ENCODE peak calls at places on chromosomes 5 and 9, in seven cellular contexts. One of them, this sample, is unnamed.

GRCh38 chr9:91978739-91979414 is 28.8 kb upstream of the ROR2 start:
- DNase-seq in kidney: no peak
- DNase-seq in mucosa of gallbladder: no peak
- DNase-seq in stimulated activated CD4-positive, alpha-beta T cell treated with anti-CD3 and anti-CD28 coated beads, Interleukin-4, amount 100 ng/mL, for 4 hours: no peak
- DNase-seq in DMS53: peak
- DNase-seq in head of caudate nucleus: no peak
- DNase-seq in activated effector memory CD4-positive, alpha-beta T cell treated with Interleukin-2 at 50 U/mL for 16 hours: no peak
- DNase-seq in this sample: peak

GRCh38 chr5:175572922-175573321 is 84.9 kb upstream of the HRH2 start:
- DNase-seq in stimulated activated CD4-positive, alpha-beta T cell treated with anti-CD3 and anti-CD28 coated beads, Interleukin-4, amount 100 ng/mL, for 4 hours: no peak
- DNase-seq in kidney: no peak
- DNase-seq in head of caudate nucleus: no peak
- DNase-seq in mucosa of gallbladder: no peak
- DNase-seq in activated effector memory CD4-positive, alpha-beta T cell treated with Interleukin-2 at 50 U/mL for 16 hours: no peak
- DNase-seq in DMS53: no peak
- DNase-seq in this sample: peak

GRCh38 chr5:135029468-135030122 is 4.4 kb downstream of the PITX1 start:
- DNase-seq in head of caudate nucleus: no peak
- DNase-seq in kidney: no peak
- DNase-seq in DMS53: no peak
- DNase-seq in activated effector memory CD4-positive, alpha-beta T cell treated with Interleukin-2 at 50 U/mL for 16 hours: no peak
- DNase-seq in stimulated activated CD4-positive, alpha-beta T cell treated with anti-CD3 and anti-CD28 coated beads, Interleukin-4, amount 100 ng/mL, for 4 hours: no peak
- DNase-seq in mucosa of gallbladder: no peak
- DNase-seq in this sample: no peak

GRCh38 chr9:137387034-137387890 is 35.7 kb downstream of the EXD3 start:
- DNase-seq in activated effector memory CD4-positive, alpha-beta T cell treated with Interleukin-2 at 50 U/mL for 16 hours: peak
- DNase-seq in DMS53: no peak
- DNase-seq in head of caudate nucleus: no peak
- DNase-seq in mucosa of gallbladder: no peak
- DNase-seq in kidney: peak
- DNase-seq in stimulated activated CD4-positive, alpha-beta T cell treated with anti-CD3 and anti-CD28 coated beads, Interleukin-4, amount 100 ng/mL, for 4 hours: no peak
- DNase-seq in this sample: no peak

GRCh38 chr9:134670042-134670525 is 28.5 kb downstream of the COL5A1 start:
- DNase-seq in stimulated activated CD4-positive, alpha-beta T cell treated with anti-CD3 and anti-CD28 coated beads, Interleukin-4, amount 100 ng/mL, for 4 hours: no peak
- DNase-seq in mucosa of gallbladder: no peak
- DNase-seq in activated effector memory CD4-positive, alpha-beta T cell treated with Interleukin-2 at 50 U/mL for 16 hours: no peak
- DNase-seq in kidney: no peak
- DNase-seq in head of caudate nucleus: no peak
- DNase-seq in DMS53: no peak
- DNase-seq in this sample: peak

GRCh38 chr5:174090147-174090546 is 44.6 kb downstream of the NSG2 start:
- DNase-seq in DMS53: no peak
- DNase-seq in kidney: no peak
- DNase-seq in stimulated activated CD4-positive, alpha-beta T cell treated with anti-CD3 and anti-CD28 coated beads, Interleukin-4, amount 100 ng/mL, for 4 hours: no peak
- DNase-seq in activated effector memory CD4-positive, alpha-beta T cell treated with Interleukin-2 at 50 U/mL for 16 hours: no peak
- DNase-seq in head of caudate nucleus: no peak
- DNase-seq in mucosa of gallbladder: no peak
- DNase-seq in this sample: no peak

GRCh38 chr5:69129413-69129812 is 35.6 kb downstream of the SLC30A5 start:
- DNase-seq in activated effector memory CD4-positive, alpha-beta T cell treated with Interleukin-2 at 50 U/mL for 16 hours: no peak
- DNase-seq in kidney: no peak
- DNase-seq in stimulated activated CD4-positive, alpha-beta T cell treated with anti-CD3 and anti-CD28 coated beads, Interleukin-4, amount 100 ng/mL, for 4 hours: no peak
- DNase-seq in head of caudate nucleus: no peak
- DNase-seq in DMS53: peak
- DNase-seq in mucosa of gallbladder: no peak
- DNase-seq in this sample: peak

GRCh38 chr5:149434162-149435014 is 55.3 kb upstream of the IL17B start:
- DNase-seq in mucosa of gallbladder: no peak
- DNase-seq in DMS53: peak
- DNase-seq in kidney: no peak
- DNase-seq in stimulated activated CD4-positive, alpha-beta T cell treated with anti-CD3 and anti-CD28 coated beads, Interleukin-4, amount 100 ng/mL, for 4 hours: peak
- DNase-seq in head of caudate nucleus: peak
- DNase-seq in activated effector memory CD4-positive, alpha-beta T cell treated with Interleukin-2 at 50 U/mL for 16 hours: peak
- DNase-seq in this sample: peak

GRCh38 chr5:119344231-119344630 is 11.6 kb upstream of the TNFAIP8 start:
- DNase-seq in stimulated activated CD4-positive, alpha-beta T cell treated with anti-CD3 and anti-CD28 coated beads, Interleukin-4, amount 100 ng/mL, for 4 hours: no peak
- DNase-seq in activated effector memory CD4-positive, alpha-beta T cell treated with Interleukin-2 at 50 U/mL for 16 hours: no peak
- DNase-seq in kidney: no peak
- DNase-seq in DMS53: no peak
- DNase-seq in mucosa of gallbladder: no peak
- DNase-seq in head of caudate nucleus: no peak
- DNase-seq in this sample: no peak

GRCh38 chr9:73151653-73152382 is at the start of gene ANXA1:
- DNase-seq in kidney: no peak
- DNase-seq in DMS53: peak
- DNase-seq in activated effector memory CD4-positive, alpha-beta T cell treated with Interleukin-2 at 50 U/mL for 16 hours: no peak
- DNase-seq in stimulated activated CD4-positive, alpha-beta T cell treated with anti-CD3 and anti-CD28 coated beads, Interleukin-4, amount 100 ng/mL, for 4 hours: no peak
- DNase-seq in head of caudate nucleus: no peak
- DNase-seq in mucosa of gallbladder: no peak
- DNase-seq in this sample: peak

GRCh38 chr9:130343445-130343918 is 77.9 kb downstream of the HMCN2 start:
- DNase-seq in activated effector memory CD4-positive, alpha-beta T cell treated with Interleukin-2 at 50 U/mL for 16 hours: no peak
- DNase-seq in kidney: peak
- DNase-seq in DMS53: peak
- DNase-seq in mucosa of gallbladder: no peak
- DNase-seq in stimulated activated CD4-positive, alpha-beta T cell treated with anti-CD3 and anti-CD28 coated beads, Interleukin-4, amount 100 ng/mL, for 4 hours: peak
- DNase-seq in head of caudate nucleus: no peak
- DNase-seq in this sample: no peak

GRCh38 chr9:114467226-114467750 is 38.0 kb downstream of the WHRN start:
- DNase-seq in stimulated activated CD4-positive, alpha-beta T cell treated with anti-CD3 and anti-CD28 coated beads, Interleukin-4, amount 100 ng/mL, for 4 hours: no peak
- DNase-seq in DMS53: no peak
- DNase-seq in mucosa of gallbladder: no peak
- DNase-seq in activated effector memory CD4-positive, alpha-beta T cell treated with Interleukin-2 at 50 U/mL for 16 hours: no peak
- DNase-seq in kidney: no peak
- DNase-seq in head of caudate nucleus: no peak
- DNase-seq in this sample: no peak

GRCh38 chr9:90881648-90882047 is 80.0 kb downstream of the SYK start:
- DNase-seq in activated effector memory CD4-positive, alpha-beta T cell treated with Interleukin-2 at 50 U/mL for 16 hours: no peak
- DNase-seq in head of caudate nucleus: no peak
- DNase-seq in stimulated activated CD4-positive, alpha-beta T cell treated with anti-CD3 and anti-CD28 coated beads, Interleukin-4, amount 100 ng/mL, for 4 hours: no peak
- DNase-seq in mucosa of gallbladder: no peak
- DNase-seq in kidney: no peak
- DNase-seq in DMS53: peak
- DNase-seq in this sample: no peak

GRCh38 chr5:160054831-160055230 is 45.9 kb downstream of the TTC1 start:
- DNase-seq in DMS53: peak
- DNase-seq in kidney: no peak
- DNase-seq in mucosa of gallbladder: no peak
- DNase-seq in stimulated activated CD4-positive, alpha-beta T cell treated with anti-CD3 and anti-CD28 coated beads, Interleukin-4, amount 100 ng/mL, for 4 hours: no peak
- DNase-seq in head of caudate nucleus: no peak
- DNase-seq in activated effector memory CD4-positive, alpha-beta T cell treated with Interleukin-2 at 50 U/mL for 16 hours: no peak
- DNase-seq in this sample: peak

GRCh38 chr9:91834740-91835139 is 115.3 kb downstream of the ROR2 start:
- DNase-seq in stimulated activated CD4-positive, alpha-beta T cell treated with anti-CD3 and anti-CD28 coated beads, Interleukin-4, amount 100 ng/mL, for 4 hours: no peak
- DNase-seq in kidney: no peak
- DNase-seq in activated effector memory CD4-positive, alpha-beta T cell treated with Interleukin-2 at 50 U/mL for 16 hours: no peak
- DNase-seq in DMS53: no peak
- DNase-seq in head of caudate nucleus: no peak
- DNase-seq in mucosa of gallbladder: no peak
- DNase-seq in this sample: no peak

GRCh38 chr5:116480894-116481510 is 93.6 kb downstream of the SEMA6A start:
- DNase-seq in mucosa of gallbladder: no peak
- DNase-seq in DMS53: no peak
- DNase-seq in head of caudate nucleus: no peak
- DNase-seq in stimulated activated CD4-positive, alpha-beta T cell treated with anti-CD3 and anti-CD28 coated beads, Interleukin-4, amount 100 ng/mL, for 4 hours: no peak
- DNase-seq in kidney: no peak
- DNase-seq in activated effector memory CD4-positive, alpha-beta T cell treated with Interleukin-2 at 50 U/mL for 16 hours: no peak
- DNase-seq in this sample: no peak

GRCh38 chr9:109604036-109604600 is 106.0 kb upstream of the PTPN3 start:
- DNase-seq in activated effector memory CD4-positive, alpha-beta T cell treated with Interleukin-2 at 50 U/mL for 16 hours: no peak
- DNase-seq in stimulated activated CD4-positive, alpha-beta T cell treated with anti-CD3 and anti-CD28 coated beads, Interleukin-4, amount 100 ng/mL, for 4 hours: no peak
- DNase-seq in DMS53: no peak
- DNase-seq in kidney: no peak
- DNase-seq in mucosa of gallbladder: no peak
- DNase-seq in head of caudate nucleus: no peak
- DNase-seq in this sample: no peak

GRCh38 chr9:69186841-69187611 is 12.9 kb downstream of the TJP2 start:
- DNase-seq in head of caudate nucleus: no peak
- DNase-seq in DMS53: no peak
- DNase-seq in stimulated activated CD4-positive, alpha-beta T cell treated with anti-CD3 and anti-CD28 coated beads, Interleukin-4, amount 100 ng/mL, for 4 hours: no peak
- DNase-seq in activated effector memory CD4-positive, alpha-beta T cell treated with Interleukin-2 at 50 U/mL for 16 hours: no peak
- DNase-seq in kidney: no peak
- DNase-seq in mucosa of gallbladder: no peak
- DNase-seq in this sample: peak

GRCh38 chr5:170120576-170120975 is 14.9 kb downstream of the FOXI1 start:
- DNase-seq in kidney: no peak
- DNase-seq in DMS53: no peak
- DNase-seq in mucosa of gallbladder: no peak
- DNase-seq in stimulated activated CD4-positive, alpha-beta T cell treated with anti-CD3 and anti-CD28 coated beads, Interleukin-4, amount 100 ng/mL, for 4 hours: no peak
- DNase-seq in head of caudate nucleus: no peak
- DNase-seq in activated effector memory CD4-positive, alpha-beta T cell treated with Interleukin-2 at 50 U/mL for 16 hours: no peak
- DNase-seq in this sample: peak

GRCh38 chr5:154900071-154900470 is 37.9 kb downstream of the GEMIN5 start:
- DNase-seq in kidney: no peak
- DNase-seq in DMS53: no peak
- DNase-seq in activated effector memory CD4-positive, alpha-beta T cell treated with Interleukin-2 at 50 U/mL for 16 hours: no peak
- DNase-seq in head of caudate nucleus: no peak
- DNase-seq in stimulated activated CD4-positive, alpha-beta T cell treated with anti-CD3 and anti-CD28 coated beads, Interleukin-4, amount 100 ng/mL, for 4 hours: no peak
- DNase-seq in mucosa of gallbladder: no peak
- DNase-seq in this sample: no peak

GRCh38 chr9:14317667-14318255 is 3.8 kb upstream of the NFIB start:
- DNase-seq in stimulated activated CD4-positive, alpha-beta T cell treated with anti-CD3 and anti-CD28 coated beads, Interleukin-4, amount 100 ng/mL, for 4 hours: no peak
- DNase-seq in DMS53: no peak
- DNase-seq in mucosa of gallbladder: no peak
- DNase-seq in head of caudate nucleus: no peak
- DNase-seq in activated effector memory CD4-positive, alpha-beta T cell treated with Interleukin-2 at 50 U/mL for 16 hours: no peak
- DNase-seq in kidney: no peak
- DNase-seq in this sample: no peak

GRCh38 chr5:132491368-132492364 is 1.1 kb upstream of the IRF1 start:
- DNase-seq in DMS53: no peak
- DNase-seq in activated effector memory CD4-positive, alpha-beta T cell treated with Interleukin-2 at 50 U/mL for 16 hours: peak
- DNase-seq in mucosa of gallbladder: no peak
- DNase-seq in kidney: no peak
- DNase-seq in head of caudate nucleus: no peak
- DNase-seq in stimulated activated CD4-positive, alpha-beta T cell treated with anti-CD3 and anti-CD28 coated beads, Interleukin-4, amount 100 ng/mL, for 4 hours: peak
- DNase-seq in this sample: no peak

This sample was measured in M059J.